ENCODE peak calls at places on chromosome 11, in nine cellular contexts. G is cardiac muscle cell; F is GM23248; M is CD8-positive, alpha-beta T cell; P is heart right ventricle; C is fibroblast of lung; Y is neuronal stem cell; R is astrocyte; N is heart left ventricle. W is an unnamed sample.

GRCh38 chr11:86245369-86246292 is 1.1 kb downstream of the EED start:
- DNase-seq in P (no peak), M (no peak), C (peak; percentile 6), N (no peak), G (peak; percentile 14), F (peak; percentile 55), Y (peak; percentile 17), R (no peak), W (peak; percentile 32)

GRCh38 chr11:110362916-110363574 is 66.6 kb upstream of the RDX start:
- DNase-seq in P (peak; percentile 20), N (no peak), C (no peak), M (no peak), R (no peak), F (no peak), Y (peak; percentile 57), G (peak; percentile 28), W (no peak)

GRCh38 chr11:68503281-68503687 is 42.7 kb downstream of the PPP6R3 start:
- DNase-seq in N (no peak), F (no peak), C (no peak), P (no peak), M (no peak), G (no peak), R (no peak), Y (no peak), W (no peak)

GRCh38 chr11:12502950-12503579 is 125.7 kb downstream of the PARVA start:
- DNase-seq in F (no peak), N (no peak), Y (no peak), C (peak; percentile 47), M (no peak), G (no peak), P (no peak), R (peak; percentile 32), W (no peak)

GRCh38 chr11:73416711-73417265 is 40.6 kb downstream of the RELT start:
- DNase-seq in G (no peak), R (no peak), F (peak; percentile 80), Y (no peak), N (no peak), M (no peak), P (no peak), C (no peak), W (no peak)

GRCh38 chr11:123494195-123495050 is 64.4 kb downstream of the GRAMD1B start:
- DNase-seq in N (no peak), M (no peak), Y (peak; percentile 57), P (no peak), F (peak; percentile 75), R (peak; percentile 77), G (peak; percentile 39), C (peak; percentile 85), W (no peak)

GRCh38 chr11:102007567-102008437 is 39.4 kb upstream of the CFAP300 start:
- DNase-seq in C (peak; percentile 50), Y (peak; percentile 26), M (no peak), P (no peak), G (peak; percentile 65), F (peak; percentile 70), N (no peak), R (peak; percentile 48), W (peak; percentile 26)

GRCh38 chr11:79076526-79077115 is 364.2 kb downstream of the TENM4 start:
- DNase-seq in F (peak; percentile 61), G (no peak), R (no peak), M (no peak), Y (no peak), P (peak; percentile 44), C (no peak), N (no peak), W (no peak)

GRCh38 chr11:75423721-75424120 is 9.3 kb downstream of the KLHL35 start:
- DNase-seq in N (no peak), R (no peak), G (no peak), P (no peak), F (no peak), Y (no peak), M (no peak), C (no peak), W (no peak)

GRCh38 chr11:123798079-123798478 is 8.1 kb downstream of the OR6M1 start:
- DNase-seq in R (no peak), Y (no peak), P (no peak), C (no peak), F (no peak), M (no peak), G (no peak), N (no peak), W (no peak)

GRCh38 chr11:13010737-13011342 is 1.7 kb downstream of the RASSF10 start:
- DNase-seq in P (no peak), G (peak; percentile 51), Y (peak; percentile 53), C (peak; percentile 14), M (peak; percentile 14), F (peak; percentile 14), N (no peak), R (no peak), W (no peak)

GRCh38 chr11:125766251-125766650 is 12.4 kb downstream of the PATE2 start:
- DNase-seq in C (no peak), Y (no peak), R (no peak), N (no peak), G (no peak), F (no peak), M (no peak), P (no peak), W (no peak)

GRCh38 chr11:78310500-78310909 is 107.1 kb downstream of the GAB2 start:
- DNase-seq in N (peak; percentile 78), G (no peak), R (peak; percentile 37), F (peak; percentile 54), Y (no peak), M (no peak), P (peak; percentile 73), C (peak; percentile 49), W (no peak)

GRCh38 chr11:14356342-14356741 is 2.6 kb downstream of the RRAS2 start:
- DNase-seq in Y (no peak), F (no peak), C (no peak), M (no peak), G (no peak), N (no peak), R (no peak), P (no peak), W (no peak)

GRCh38 chr11:26201411-26201810 is 130.5 kb upstream of the ANO3 start:
- DNase-seq in N (no peak), F (peak; percentile 66), G (no peak), P (no peak), M (no peak), C (peak; percentile 62), R (peak; percentile 55), Y (no peak), W (no peak)

GRCh38 chr11:120337896-120338840 is 2.0 kb downstream of the ARHGEF12 start:
- DNase-seq in N (no peak), Y (no peak), P (no peak), C (no peak), R (no peak), M (no peak), G (peak; percentile 34), F (peak; percentile 67), W (no peak)

GRCh38 chr11:94785509-94785908 is 17.4 kb downstream of the AMOTL1 start:
- DNase-seq in C (no peak), G (no peak), R (no peak), P (no peak), Y (no peak), M (no peak), N (no peak), F (no peak), W (no peak)
- H3K4me1 ChIP-seq in C (peaks cover 20% of the 10 kb centered on the region), G (no peaks in the 10 kb centered on the region), R (peaks cover 29% of the 10 kb centered on the region), P (peaks cover 6% of the 10 kb centered on the region), Y (peaks cover 12% of the 10 kb centered on the region), M (no peaks in the 10 kb centered on the region), N (peaks cover 69% of the 10 kb centered on the region), F (peaks cover 91% of the 10 kb centered on the region), W (no peaks in the 10 kb centered on the region)

GRCh38 chr11:65982824-65983588 is 19.0 kb downstream of the EIF1AD start:
- DNase-seq in P (no peak), N (no peak), M (no peak), F (no peak), R (no peak), Y (no peak), G (no peak), C (no peak), W (no peak)
- H3K27ac ChIP-seq in P (no peak overlapping the region), N (no peak overlapping the region), M (no peak overlapping the region), F (no peak overlapping the region), R (no peak overlapping the region), Y (no peak overlapping the region), G (no peak overlapping the region), C (no peak overlapping the region), W (no peak overlapping the region)

GRCh38 chr11:27416568-27417176 is 53.7 kb upstream of the CCDC34 start:
- DNase-seq in N (no peak), R (no peak), C (no peak), Y (no peak), M (no peak), P (no peak), F (no peak), G (no peak), W (no peak)
- H3K36me3 ChIP-seq in N (no peaks in the 10 kb centered on the region), R (no peaks in the 10 kb centered on the region), C (no peaks in the 10 kb centered on the region), Y (no peaks in the 10 kb centered on the region), M (no peaks in the 10 kb centered on the region), P (no peaks in the 10 kb centered on the region), F (peaks cover 3% of the 10 kb centered on the region), G (no peaks in the 10 kb centered on the region), W (no peaks in the 10 kb centered on the region)

GRCh38 chr11:64753019-64753379 is 6.8 kb downstream of the PYGM start:
- DNase-seq in F (no peak), N (no peak), G (no peak), P (no peak), Y (no peak), C (no peak), M (no peak), R (no peak), W (no peak)

GRCh38 chr11:64755681-64756361 is 4.0 kb downstream of the PYGM start:
- DNase-seq in G (no peak), F (no peak), N (no peak), R (no peak), M (no peak), C (no peak), Y (no peak), P (no peak), W (no peak)

GRCh38 chr11:64754919-64755662 is 4.7 kb downstream of the PYGM start:
- DNase-seq in R (no peak), Y (no peak), C (no peak), G (no peak), F (no peak), P (no peak), N (no peak), M (no peak), W (no peak)

GRCh38 chr11:64753380-64754123 is 6.2 kb downstream of the PYGM start:
- DNase-seq in F (no peak), Y (no peak), G (no peak), C (no peak), R (no peak), N (no peak), P (no peak), M (no peak), W (no peak)

DNA sequence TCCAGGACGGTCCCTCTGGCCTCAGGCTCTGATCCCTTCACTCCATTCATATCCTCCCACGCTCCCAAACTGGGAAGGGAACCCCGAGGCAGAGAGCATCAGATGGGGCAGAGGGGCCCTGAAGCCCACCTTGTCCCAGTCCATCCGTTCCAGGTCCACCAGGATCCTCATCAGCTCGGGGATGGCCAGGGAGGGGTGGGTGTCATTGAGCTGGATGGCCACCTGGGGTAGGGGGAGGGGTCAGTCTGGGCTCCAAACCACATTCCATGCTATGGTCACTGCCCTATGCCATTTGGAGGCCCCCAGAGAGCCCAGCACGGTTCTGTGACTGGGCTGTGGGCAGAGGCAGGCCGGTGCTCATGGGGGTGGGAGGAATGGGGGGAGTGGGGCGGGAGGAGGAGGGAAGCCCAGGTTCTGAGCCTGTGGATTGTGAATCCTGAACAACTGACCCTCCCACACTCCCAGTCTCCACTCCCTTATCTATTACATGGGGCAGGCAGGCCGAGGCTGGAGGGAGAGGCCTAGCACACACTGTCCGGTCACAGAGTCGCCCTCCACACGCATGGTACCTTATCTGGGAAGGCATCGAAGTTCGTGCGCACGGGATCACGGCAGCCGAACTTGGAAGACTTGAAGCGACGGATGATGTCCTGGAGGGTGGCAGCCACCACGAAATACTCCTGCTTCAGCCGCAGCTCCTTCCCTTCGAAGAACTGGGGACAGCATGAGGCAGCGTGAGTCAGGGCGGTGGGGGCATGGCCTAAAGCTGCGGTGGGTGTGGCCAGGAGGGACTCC is 5.5 kb downstream of the PYGM start:
- DNase-seq in Y (no peak), N (no peak), G (no peak), P (no peak), M (no peak), F (no peak), R (no peak), C (no peak), W (no peak)
- H3K4me1 ChIP-seq in Y (peaks cover 22% of the 10 kb centered on the region), N (peaks cover 5% of the 10 kb centered on the region), G (peaks cover 7% of the 10 kb centered on the region), P (peaks cover 5% of the 10 kb centered on the region), M (peaks cover 55% of the 10 kb centered on the region), F (no peaks in the 10 kb centered on the region), R (no peaks in the 10 kb centered on the region), C (peaks cover 1% of the 10 kb centered on the region), W (peaks cover 22% of the 10 kb centered on the region)

W was measured in naive thymus-derived CD4-positive, alpha-beta T cell.